ENCODE peak calls at places on chromosomes 6 and 20, in six cellular contexts. J is RWPE1, P is heart left ventricle, X is neural progenitor cell, O is transverse colon, V is uterus. K is an unnamed sample.

GRCh38 chr6:57313711-57314471 is 3.5 kb upstream of the PRIM2 start:
- DNase-seq in J (peak; percentile 80), P (no peak), X (no peak), O (peak; percentile 45), V (peak; percentile 64), K (no peak)

GRCh38 chr20:44643596-44644383 is 7.7 kb downstream of the ADA start:
- DNase-seq in J (peak; percentile 88), P (peak; percentile 89), X (peak; percentile 46), O (peak; percentile 51), V (peak; percentile 52), K (no peak)

GRCh38 chr6:55694148-55694547 is 115.2 kb upstream of the HMGCLL1 start:
- DNase-seq in J (peak; percentile 2), P (peak; percentile 35), X (peak; percentile 79), O (no peak), V (no peak), K (no peak)

GRCh38 chr6:104050455-104050854 is 809.3 kb downstream of the HACE1 start:
- DNase-seq in J (no peak), P (no peak), X (no peak), O (no peak), V (no peak), K (no peak)

GRCh38 chr6:89475634-89476033 is 42.7 kb downstream of the ANKRD6 start:
- DNase-seq in J (no peak), P (no peak), X (no peak), O (no peak), V (no peak), K (no peak)

GRCh38 chr6:33683051-33683571 is 28.4 kb downstream of the UQCC2 start:
- DNase-seq in J (no peak), P (no peak), X (no peak), O (no peak), V (no peak), K (no peak)

GRCh38 chr6:13272131-13273046 is 55.9 kb downstream of the TBC1D7 start:
- DNase-seq in J (no peak), P (peak; percentile 59), X (no peak), O (peak; percentile 69), V (no peak), K (peak; percentile 69)

GRCh38 chr20:32484221-32485125 is 100.7 kb downstream of the NOL4L start:
- DNase-seq in J (no peak), P (peak; percentile 51), X (peak; percentile 67), O (peak; percentile 59), V (peak; percentile 57), K (no peak)

GRCh38 chr20:63837475-63837874 is 6.4 kb upstream of the ZBTB46 start:
- DNase-seq in J (no peak), P (no peak), X (no peak), O (no peak), V (no peak), K (no peak)

GRCh38 chr20:57582432-57583288 is 21.8 kb downstream of the PCK1 start:
- DNase-seq in J (no peak), P (no peak), X (peak; percentile 64), O (no peak), V (peak; percentile 60), K (no peak)

GRCh38 chr6:47343631-47344421 is 34.1 kb upstream of the TNFRSF21 start:
- DNase-seq in J (no peak), P (no peak), X (no peak), O (peak; percentile 63), V (no peak), K (no peak)

GRCh38 chr6:38957426-38957825 is 91.2 kb upstream of the GLP1R start:
- DNase-seq in J (no peak), P (no peak), X (no peak), O (no peak), V (no peak), K (no peak)

GRCh38 chr20:42836339-42836738 is 353.4 kb downstream of the PTPRT start:
- DNase-seq in J (no peak), P (no peak), X (no peak), O (no peak), V (no peak), K (no peak)

GRCh38 chr20:18754030-18754659 is 59.4 kb upstream of the SCP2D1 start:
- DNase-seq in J (no peak), P (no peak), X (no peak), O (peak; percentile 22), V (no peak), K (peak; percentile 69)

GRCh38 chr6:152271681-152272464 is 365.3 kb downstream of the SYNE1 start:
- DNase-seq in J (peak; percentile 51), P (peak; percentile 37), X (no peak), O (peak; percentile 21), V (peak; percentile 47), K (no peak)

GRCh38 chr6:106444777-106445507 is 84.4 kb downstream of the CRYBG1 start:
- DNase-seq in J (peak; percentile 79), P (no peak), X (peak; percentile 76), O (no peak), V (no peak), K (peak; percentile 64)

GRCh38 chr20:51440589-51440988 is 101.9 kb downstream of the NFATC2 start:
- DNase-seq in J (no peak), P (no peak), X (no peak), O (no peak), V (no peak), K (no peak)

GRCh38 chr6:2502096-2502997 is 248.4 kb downstream of the MYLK4 start:
- DNase-seq in J (no peak), P (no peak), X (peak; percentile 10), O (no peak), V (no peak), K (no peak)

GRCh38 chr6:107075951-107076381 is 39.3 kb downstream of the BEND3 start:
- DNase-seq in J (no peak), P (no peak), X (no peak), O (no peak), V (no peak), K (peak; percentile 41)

GRCh38 chr6:149545258-149545753 is 537 bp downstream of the PPIL4 start:
- DNase-seq in J (peak; percentile 30), P (peak; percentile 35), X (peak; percentile 36), O (peak; percentile 55), V (peak; percentile 41), K (peak; percentile 39)

GRCh38 chr6:167793421-167793820 is 33.3 kb upstream of the AFDN start:
- DNase-seq in J (no peak), P (no peak), X (no peak), O (peak; percentile 39), V (no peak), K (no peak)

GRCh38 chr20:9397928-9398327 is 116.5 kb upstream of the LAMP5 start:
- DNase-seq in J (no peak), P (peak; percentile 54), X (no peak), O (no peak), V (no peak), K (peak; percentile 22)

GRCh38 chr6:112286010-112286409 is 31.6 kb upstream of the LAMA4 start:
- DNase-seq in J (no peak), P (no peak), X (no peak), O (no peak), V (no peak), K (no peak)

GRCh38 chr6:156918647-156919046 is 141.5 kb downstream of the ARID1B start:
- DNase-seq in J (no peak), P (no peak), X (no peak), O (no peak), V (no peak), K (no peak)

GRCh38 chr20:51062065-51062464 is 39.2 kb upstream of the KCNG1 start:
- DNase-seq in J (no peak), P (no peak), X (no peak), O (no peak), V (no peak), K (no peak)

GRCh38 chr6:163460307-163460782 is 45.8 kb downstream of the QKI start:
- DNase-seq in J (peak; percentile 20), P (no peak), X (peak; percentile 42), O (no peak), V (no peak), K (peak; percentile 36)

GRCh38 chr20:47296950-47297349 is 59.5 kb downstream of the ZMYND8 start:
- DNase-seq in J (no peak), P (no peak), X (peak; percentile 37), O (no peak), V (no peak), K (no peak)
- TF ChIP-seq CTCF in J (no peak), P (peak; percentile 37), X (peak; percentile 57), O (no peak), V (no peak), K (no peak)

GRCh38 chr6:118080547-118080946 is 173.5 kb downstream of the SLC35F1 start:
- DNase-seq in J (no peak), P (no peak), X (peak; percentile 35), O (no peak), V (no peak), K (no peak)
- TF ChIP-seq CTCF in J (no peak), P (no peak), X (peak; percentile 55), O (no peak), V (no peak), K (no peak)

DNA sequence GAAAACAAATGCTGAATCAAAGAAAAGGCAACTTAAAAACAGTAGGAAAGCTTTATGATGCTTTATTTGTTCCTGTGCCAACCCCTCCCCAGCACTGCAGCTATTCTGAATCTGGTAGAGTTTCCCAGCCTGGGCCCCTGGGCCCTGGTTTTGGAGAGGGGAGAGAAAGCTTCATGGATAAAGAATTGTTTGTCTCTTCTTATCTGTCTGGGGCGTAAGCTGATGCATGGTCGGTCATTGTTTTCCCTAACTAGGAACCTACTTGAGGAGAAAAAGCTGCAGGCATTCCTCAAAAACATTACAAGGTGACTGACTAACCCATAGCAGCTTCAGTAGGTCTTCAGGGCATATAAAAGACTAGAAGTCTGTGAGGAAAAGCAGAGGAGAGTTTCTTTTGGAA is 758.1 kb upstream of the EPHA7 start:
- DNase-seq in J (no peak), P (no peak), X (peak; percentile 47), O (no peak), V (no peak), K (no peak)
- TF ChIP-seq CTCF in J (no peak), P (no peak), X (no peak), O (no peak), V (no peak), K (no peak)

GRCh38 chr20:219290-220115 is 7.6 kb upstream of the DEFB129 start:
- DNase-seq in J (peak; percentile 56), P (no peak), X (peak; percentile 74), O (no peak), V (no peak), K (no peak)
- TF ChIP-seq CTCF in J (peak; percentile 61), P (peak; percentile 53), X (peak; percentile 60), O (no peak), V (no peak), K (no peak)

GRCh38 chr20:60658661-60659060 is 593.4 kb upstream of the CDH4 start:
- DNase-seq in J (no peak), P (no peak), X (peak; percentile 21), O (no peak), V (no peak), K (no peak)
- TF ChIP-seq CTCF in J (no peak), P (no peak), X (no peak), O (no peak), V (no peak), K (no peak)

GRCh38 chr6:28399370-28400121 is at the start of gene ZSCAN12:
- DNase-seq in J (peak; percentile 66), P (peak; percentile 85), X (peak; percentile 90), O (peak; percentile 85), V (peak; percentile 84), K (peak; percentile 85)
- TF ChIP-seq CTCF in J (peak; percentile 54), P (peak; percentile 59), X (peak; percentile 78), O (peak; percentile 52), V (peak; percentile 44), K (peak; percentile 55)

K was measured in GM10248.